ENCODE peak calls at places on chromosome 20, in ten cellular contexts. L is non-pigmented ciliary epithelial cell; G is effector CD4-positive, alpha-beta T cell; P is iPS DF 19.7; E is sigmoid colon; X is Calu3; D is fibroblast of gingiva; V is NCI-H1105; A is KG1; C is NCI-H1694 treated with DMSO at 0.1 percent for 48 hours. T is an unnamed sample.

GRCh38 chr20:40197744-40198143 is 491.3 kb downstream of the MAFB start:
- DNase-seq in L (no peak), G (no peak), P (no peak), E (no peak), X (no peak), D (peak), V (no peak), A (no peak), C (no peak), T (peak)

GRCh38 chr20:46204594-46205205 is 86.6 kb downstream of the CD40 start:
- DNase-seq in L (no peak), G (no peak), P (no peak), E (no peak), X (no peak), D (no peak), V (no peak), A (no peak), C (peak), T (no peak)

GRCh38 chr20:36768768-36769430 is 4.7 kb downstream of the DSN1 start:
- DNase-seq in L (no peak), G (no peak), P (no peak), E (no peak), X (no peak), D (peak), V (no peak), A (no peak), C (no peak), T (peak)

GRCh38 chr20:15760217-15760567 is 813.1 kb downstream of the KIF16B start:
- DNase-seq in L (no peak), G (no peak), P (no peak), E (no peak), X (no peak), D (no peak), V (no peak), A (no peak), C (peak), T (no peak)

GRCh38 chr20:20938131-20938530 is 168.0 kb downstream of the LINC00237 start:
- DNase-seq in L (no peak), G (no peak), P (no peak), E (no peak), X (no peak), D (no peak), V (no peak), A (no peak), C (no peak), T (no peak)

GRCh38 chr20:56554869-56555268 is 21.8 kb downstream of the FAM209B start:
- DNase-seq in L (peak), G (no peak), P (peak), E (no peak), X (peak), D (peak), V (peak), A (peak), C (peak), T (peak)

GRCh38 chr20:33068251-33068939 is 11.0 kb upstream of the BPIFB4 start:
- DNase-seq in L (no peak), G (no peak), P (no peak), E (no peak), X (no peak), D (no peak), V (no peak), A (no peak), C (no peak), T (no peak)

GRCh38 chr20:17614176-17614811 is 44.4 kb downstream of the DSTN start:
- DNase-seq in L (no peak), G (no peak), P (no peak), E (peak), X (no peak), D (peak), V (no peak), A (no peak), C (no peak), T (no peak)

GRCh38 chr20:45798935-45799642 is 7.3 kb downstream of the DNTTIP1 start:
- DNase-seq in L (no peak), G (peak), P (peak), E (no peak), X (peak), D (peak), V (peak), A (peak), C (peak), T (peak)

GRCh38 chr20:33827629-33828325 is 16.6 kb downstream of the CHMP4B start:
- DNase-seq in L (no peak), G (no peak), P (no peak), E (no peak), X (no peak), D (no peak), V (no peak), A (no peak), C (no peak), T (no peak)

GRCh38 chr20:1888796-1889463 is 6.3 kb upstream of the SIRPA start:
- DNase-seq in L (no peak), G (no peak), P (no peak), E (peak), X (no peak), D (peak), V (no peak), A (no peak), C (peak), T (peak)

GRCh38 chr20:63067721-63068560 is 61.2 kb upstream of the BHLHE23 start:
- DNase-seq in L (no peak), G (no peak), P (no peak), E (peak), X (no peak), D (no peak), V (no peak), A (no peak), C (no peak), T (no peak)

GRCh38 chr20:25017257-25017803 is 24.8 kb upstream of the APMAP start:
- DNase-seq in L (no peak), G (no peak), P (no peak), E (peak), X (peak), D (no peak), V (peak), A (no peak), C (no peak), T (peak)

GRCh38 chr20:2539341-2539740 is 3.0 kb downstream of the TMC2 start:
- DNase-seq in L (no peak), G (no peak), P (no peak), E (no peak), X (no peak), D (no peak), V (no peak), A (no peak), C (no peak), T (no peak)

GRCh38 chr20:43404880-43405279 is 52.8 kb upstream of the SRSF6 start:
- DNase-seq in L (no peak), G (no peak), P (no peak), E (no peak), X (peak), D (no peak), V (no peak), A (no peak), C (no peak), T (peak)

GRCh38 chr20:3935295-3935955 is 46.2 kb downstream of the PANK2 start:
- DNase-seq in L (no peak), G (no peak), P (no peak), E (peak), X (no peak), D (peak), V (no peak), A (no peak), C (peak), T (no peak)

GRCh38 chr20:50039706-50040431 is 57.1 kb downstream of the SNAI1 start:
- DNase-seq in L (no peak), G (no peak), P (no peak), E (no peak), X (no peak), D (no peak), V (no peak), A (no peak), C (no peak), T (no peak)

GRCh38 chr20:9112541-9113515 is 43.9 kb downstream of the PLCB4 start:
- DNase-seq in L (peak), G (no peak), P (no peak), E (no peak), X (no peak), D (peak), V (no peak), A (no peak), C (no peak), T (no peak)

GRCh38 chr20:50580016-50580747 is 70.0 kb downstream of the PTPN1 start:
- DNase-seq in L (no peak), G (peak), P (no peak), E (peak), X (peak), D (peak), V (no peak), A (no peak), C (no peak), T (peak)

GRCh38 chr20:51610111-51610510 is 67.6 kb upstream of the NFATC2 start:
- DNase-seq in L (no peak), G (no peak), P (no peak), E (no peak), X (no peak), D (no peak), V (no peak), A (no peak), C (no peak), T (no peak)

GRCh38 chr20:50565874-50566273 is 55.7 kb downstream of the PTPN1 start:
- DNase-seq in L (no peak), G (no peak), P (no peak), E (no peak), X (no peak), D (no peak), V (no peak), A (no peak), C (no peak), T (no peak)

GRCh38 chr20:43570496-43570895 is 11.7 kb downstream of the SGK2 start:
- DNase-seq in L (no peak), G (no peak), P (no peak), E (no peak), X (no peak), D (no peak), V (no peak), A (no peak), C (no peak), T (no peak)

GRCh38 chr20:37807901-37808751 is 94.8 kb upstream of the VSTM2L start:
- DNase-seq in L (no peak), G (no peak), P (no peak), E (no peak), X (no peak), D (no peak), V (no peak), A (no peak), C (no peak), T (no peak)

GRCh38 chr20:8757146-8757545 is 311.7 kb upstream of the PLCB4 start:
- DNase-seq in L (no peak), G (no peak), P (no peak), E (no peak), X (no peak), D (peak), V (no peak), A (peak), C (no peak), T (no peak)

GRCh38 chr20:63682384-63683139 is 13.9 kb upstream of the TNFRSF6B start:
- DNase-seq in L (peak), G (no peak), P (no peak), E (peak), X (peak), D (peak), V (no peak), A (no peak), C (no peak), T (no peak)

GRCh38 chr20:17864791-17865190 is 103.8 kb downstream of the SNX5 start:
- DNase-seq in L (no peak), G (no peak), P (no peak), E (no peak), X (no peak), D (no peak), V (no peak), A (no peak), C (no peak), T (no peak)

GRCh38 chr20:10524034-10524476 is 89.0 kb downstream of the SLX4IP start:
- DNase-seq in L (no peak), G (no peak), P (peak), E (peak), X (no peak), D (peak), V (no peak), A (no peak), C (no peak), T (no peak)

GRCh38 chr20:22579711-22580697 is 4.4 kb downstream of the FOXA2 start:
- DNase-seq in L (no peak), G (no peak), P (no peak), E (no peak), X (no peak), D (no peak), V (no peak), A (no peak), C (no peak), T (no peak)

GRCh38 chr20:53445276-53445675 is 148.4 kb downstream of the ZNF217 start:
- DNase-seq in L (no peak), G (no peak), P (no peak), E (no peak), X (no peak), D (no peak), V (no peak), A (no peak), C (no peak), T (no peak)

GRCh38 chr20:45968801-45969711 is 2.9 kb downstream of the ZNF335 start:
- DNase-seq in L (no peak), G (no peak), P (no peak), E (peak), X (no peak), D (no peak), V (no peak), A (no peak), C (no peak), T (no peak)

GRCh38 chr20:19628570-19629134 is 129.4 kb upstream of the RIN2 start:
- DNase-seq in L (peak), G (no peak), P (peak), E (no peak), X (peak), D (peak), V (peak), A (peak), C (peak), T (peak)

GRCh38 chr20:10837901-10838300 is 164.1 kb upstream of the JAG1 start:
- DNase-seq in L (no peak), G (no peak), P (no peak), E (no peak), X (no peak), D (no peak), V (no peak), A (no peak), C (no peak), T (no peak)

GRCh38 chr20:26216025-26216424 is 519.4 kb upstream of the ZNF337 start:
- DNase-seq in L (no peak), G (no peak), P (no peak), E (no peak), X (no peak), D (no peak), V (no peak), A (no peak), C (no peak), T (no peak)

GRCh38 chr20:25076731-25077609 is 5.0 kb downstream of the VSX1 start:
- DNase-seq in L (no peak), G (no peak), P (no peak), E (no peak), X (peak), D (peak), V (peak), A (no peak), C (peak), T (peak)

GRCh38 chr20:52103911-52104545 is 87.6 kb downstream of the ZFP64 start:
- DNase-seq in L (no peak), G (no peak), P (peak), E (peak), X (no peak), D (no peak), V (no peak), A (peak), C (no peak), T (no peak)

GRCh38 chr20:3276400-3277015 is 37.5 kb upstream of the SLC4A11 start:
- DNase-seq in L (no peak), G (no peak), P (no peak), E (no peak), X (peak), D (no peak), V (no peak), A (no peak), C (peak), T (peak)

GRCh38 chr20:1204061-1204460 is 807 bp downstream of the C20orf202 start:
- DNase-seq in L (no peak), G (no peak), P (no peak), E (no peak), X (no peak), D (no peak), V (no peak), A (no peak), C (no peak), T (no peak)

T was measured in T47D.